ENCODE peak calls at places on chromosome 12, in four cellular contexts. T, I, C and P are unnamed samples. For H3K4me1, the result is how much of the 10 kb centered on the place peaks cover.

GRCh38 chr12:110352401-110352800 is 51.1 kb downstream of the ANAPC7 start:
- DNase-seq in T (no peak), I (no peak), C (no peak), P (no peak)

GRCh38 chr12:131816495-131816894 is 11.7 kb upstream of the MMP17 start:
- DNase-seq in T (no peak), I (no peak), C (no peak), P (no peak)

GRCh38 chr12:62375603-62376002 is 91.0 kb upstream of the MON2 start:
- DNase-seq in T (no peak), C (no peak), I (no peak), P (no peak)

GRCh38 chr12:72832024-72832423 is 559.9 kb downstream of the TRHDE start:
- DNase-seq in I (no peak), C (no peak), T (no peak), P (no peak)

GRCh38 chr12:118356809-118357326 is 15.8 kb downstream of the TAOK3 start:
- DNase-seq in T (no peak), I (no peak), C (peak), P (no peak)

GRCh38 chr12:92208613-92209121 is 63.0 kb upstream of the BTG1 start:
- DNase-seq in T (peak), I (peak), C (peak), P (no peak)

GRCh38 chr12:92047058-92047826 is 98.4 kb downstream of the BTG1 start:
- DNase-seq in I (no peak), C (peak), T (no peak), P (no peak)

GRCh38 chr12:32755051-32755653 is 545 bp downstream of the YARS2 start:
- DNase-seq in I (peak), C (peak), T (peak), P (peak)

GRCh38 chr12:1591029-1591428 is 3.4 kb downstream of the FBXL14 start:
- DNase-seq in C (no peak), I (peak), T (no peak), P (no peak)
- H3K4me3 ChIP-seq in C (peak), I (no peak), T (peak), P (no peak)

GRCh38 chr12:104291867-104292524 is 11.5 kb upstream of the EID3 start:
- DNase-seq in I (no peak), C (no peak), T (no peak), P (no peak)
- H3K4me1 ChIP-seq in I (under half), C (under half), T (under half), P (under half)

GRCh38 chr12:11657511-11657910 is 8.0 kb downstream of the ETV6 start:
- DNase-seq in I (no peak), T (no peak), C (no peak), P (no peak)
- H3K27ac ChIP-seq in I (no peak), T (no peak), C (no peak), P (no peak)

GRCh38 chr12:125185311-125185739 is 120.1 kb downstream of the AACS start:
- DNase-seq in T (no peak), I (no peak), C (no peak), P (no peak)

GRCh38 chr12:125187148-125187733 is 122.0 kb downstream of the AACS start:
- DNase-seq in I (no peak), T (no peak), C (no peak), P (no peak)

GRCh38 chr12:125187780-125188741 is 122.8 kb downstream of the AACS start:
- DNase-seq in T (no peak), C (no peak), I (no peak), P (no peak)

GRCh38 chr12:125185740-125186470 is 120.7 kb downstream of the AACS start:
- DNase-seq in I (no peak), C (peak), T (no peak), P (no peak)

DNA sequence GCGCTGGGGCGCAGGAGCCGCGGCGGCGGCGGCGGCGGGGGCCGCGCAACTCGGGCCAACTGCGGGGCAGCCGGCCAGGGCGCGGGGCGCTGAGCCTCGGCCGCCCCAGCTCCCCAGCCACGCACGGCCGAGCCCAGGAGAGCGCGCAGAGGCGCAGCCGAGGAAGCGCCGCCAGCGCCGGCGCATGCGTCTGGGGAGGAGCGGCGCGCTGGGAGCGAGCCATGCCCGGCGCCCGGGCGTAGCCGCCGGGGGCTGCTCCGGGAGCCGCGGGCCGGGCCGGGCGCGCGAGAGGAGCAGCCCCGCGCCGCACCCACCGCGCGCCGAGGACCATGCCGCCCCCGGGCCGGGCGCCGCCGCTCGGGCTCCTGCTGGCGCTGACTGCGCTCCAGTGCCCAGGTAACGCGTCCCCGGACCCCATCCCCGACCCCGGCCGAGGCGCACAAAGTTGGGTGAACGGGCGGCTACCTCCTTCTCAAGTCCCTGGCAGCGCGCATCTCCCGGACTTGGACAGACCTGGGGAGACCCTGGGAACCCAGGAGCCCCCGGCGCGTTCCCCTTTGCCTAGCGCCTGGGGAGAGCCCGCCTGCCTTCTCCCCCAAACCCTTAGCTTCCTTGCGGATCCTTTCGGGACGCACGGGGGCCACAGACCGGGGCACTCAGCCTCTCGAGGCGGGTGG is 121.4 kb downstream of the AACS start:
- DNase-seq in C (no peak), T (no peak), I (no peak), P (no peak)
- H3K4me3 ChIP-seq in C (no peak), T (peak), I (no peak), P (peak)

DNA sequence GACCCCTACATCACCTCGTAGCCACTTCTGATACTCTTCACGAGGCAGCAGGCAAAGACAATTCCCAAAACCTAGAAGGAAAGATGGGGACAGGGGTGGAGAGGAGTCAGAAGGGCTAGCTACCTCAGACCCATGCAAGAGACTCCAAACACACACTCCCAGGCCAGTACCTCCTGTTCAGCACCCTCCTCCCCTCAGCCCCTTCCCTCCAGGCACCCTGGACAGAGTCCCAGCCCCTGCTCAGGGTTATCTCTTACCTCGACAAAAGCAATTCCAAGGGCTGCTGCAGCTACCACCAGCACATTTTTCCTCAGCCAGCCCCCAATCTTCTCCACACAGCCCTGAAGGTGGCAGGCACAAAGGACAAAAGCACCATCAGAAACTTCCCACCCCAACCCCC is 3.3 kb downstream of the CD63 start:
- DNase-seq in I (no peak), T (no peak), C (no peak), P (no peak)
- H3K4me1 ChIP-seq in I (under half), T (under half), C (under half), P (under half)

GRCh38 chr12:11663128-11663527 is 13.7 kb downstream of the ETV6 start:
- DNase-seq in I (no peak), C (no peak), T (no peak), P (no peak)
- H3K27ac ChIP-seq in I (no peak), C (no peak), T (no peak), P (no peak)

GRCh38 chr12:101813117-101813516 is 17.6 kb downstream of the GNPTAB start:
- DNase-seq in I (no peak), C (no peak), T (no peak), P (no peak)
- H3K4me3 ChIP-seq in I (no peak), C (no peak), T (no peak), P (no peak)

GRCh38 chr12:29008786-29009185 is 140.3 kb upstream of the FAR2 start:
- DNase-seq in T (no peak), I (no peak), C (no peak), P (no peak)
- H3K4me1 ChIP-seq in T (under half), I (under half), C (under half), P (under half)

GRCh38 chr12:124096869-124097434 is 123.9 kb downstream of the ZNF664 start:
- DNase-seq in T (no peak), I (no peak), C (no peak), P (no peak)
- H3K27ac ChIP-seq in T (no peak), I (no peak), C (no peak), P (no peak)

GRCh38 chr12:54015210-54015931 is 6.6 kb downstream of the HOXC8 start:
- DNase-seq in I (no peak), C (no peak), T (no peak), P (no peak)

GRCh38 chr12:54014315-54015209 is 5.8 kb downstream of the HOXC8 start:
- DNase-seq in I (no peak), C (no peak), T (no peak), P (no peak)

GRCh38 chr12:54016478-54016964 is 7.7 kb downstream of the HOXC8 start:
- DNase-seq in C (peak), I (no peak), T (no peak), P (no peak)

GRCh38 chr12:54017027-54017788 is 8.4 kb downstream of the HOXC8 start:
- DNase-seq in I (no peak), T (no peak), C (no peak), P (no peak)

DNA sequence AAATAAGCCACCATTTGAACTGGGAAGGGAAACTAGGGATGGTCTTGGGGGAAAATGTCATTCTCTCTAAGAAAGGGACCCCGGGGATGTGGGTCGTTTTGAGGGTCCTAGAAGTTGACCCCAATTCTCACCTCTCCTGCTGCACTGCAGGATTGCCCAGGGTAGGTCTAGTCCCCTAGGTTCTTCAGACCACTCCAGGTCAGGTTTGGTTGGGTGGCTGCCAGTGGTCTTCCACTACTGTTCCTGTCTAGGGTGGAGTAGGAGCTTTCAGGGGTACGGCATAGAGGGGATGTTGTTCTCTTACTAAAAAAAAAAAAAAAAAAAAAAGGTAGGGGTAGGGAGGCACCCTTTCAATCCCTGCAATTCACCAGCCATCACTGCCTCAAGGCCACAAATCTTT is 7.3 kb downstream of the HOXC8 start:
- DNase-seq in C (no peak), T (no peak), I (no peak), P (no peak)
- H3K4me3 ChIP-seq in C (no peak), T (peak), I (no peak), P (no peak)